ENCODE peak calls at places on chromosome 13, in four cellular contexts. D is IMR-90, X is mesendoderm, S is mesenchymal stem cell. E is an unnamed sample.

GRCh38 chr13:111183959-111184684 is 69.0 kb downstream of the ARHGEF7 start:
- DNase-seq in D (no peak), X (no peak), S (no peak), E (no peak)

GRCh38 chr13:50892162-50892944 is 17.2 kb upstream of the RNASEH2B start:
- DNase-seq in D (no peak), X (no peak), S (no peak), E (no peak)

GRCh38 chr13:47628666-47629065 is 372.4 kb downstream of the SUCLA2 start:
- DNase-seq in D (peak; percentile 21), X (no peak), S (no peak), E (no peak)

GRCh38 chr13:30908416-30908980 is 2.4 kb downstream of the MEDAG start:
- DNase-seq in D (peak; percentile 22), X (no peak), S (no peak), E (no peak)

GRCh38 chr13:107370036-107370785 is 802.3 kb upstream of the ARGLU1 start:
- DNase-seq in D (peak; percentile 90), X (no peak), S (peak; percentile 80), E (no peak)

GRCh38 chr13:112767506-112768471 is 78.0 kb downstream of the ATP11A start:
- DNase-seq in D (no peak), X (no peak), S (no peak), E (no peak)

GRCh38 chr13:23703241-23703640 is 133.0 kb downstream of the TNFRSF19 start:
- DNase-seq in D (no peak), X (no peak), S (no peak), E (no peak)

GRCh38 chr13:45472171-45472705 is 7.5 kb downstream of the COG3 start:
- DNase-seq in D (peak; percentile 20), X (no peak), S (no peak), E (no peak)

GRCh38 chr13:35157143-35157755 is 215.2 kb downstream of the NBEA start:
- DNase-seq in D (peak; percentile 50), X (peak; percentile 64), S (peak; percentile 66), E (no peak)

GRCh38 chr13:48159436-48160225 is 64.7 kb upstream of the MED4 start:
- DNase-seq in D (no peak), X (peak; percentile 57), S (peak; percentile 8), E (no peak)

GRCh38 chr13:31982540-31982939 is 49.0 kb upstream of the FRY start:
- DNase-seq in D (peak; percentile 95), X (no peak), S (peak; percentile 98), E (no peak)

GRCh38 chr13:27868639-27869435 is 51.0 kb upstream of the PDX1 start:
- DNase-seq in D (peak; percentile 5), X (peak; percentile 19), S (peak; percentile 11), E (no peak)

GRCh38 chr13:65260938-65261880 is 1968.9 kb downstream of the PCDH9 start:
- DNase-seq in D (no peak), X (no peak), S (peak; percentile 24), E (no peak)

GRCh38 chr13:102877285-102877684 is 31.5 kb downstream of the ERCC5 start:
- DNase-seq in D (peak; percentile 61), X (peak; percentile 5), S (peak; percentile 33), E (no peak)

GRCh38 chr13:51794959-51795358 is 9.0 kb downstream of the DHRS12 start:
- DNase-seq in D (no peak), X (no peak), S (no peak), E (no peak)

GRCh38 chr13:91142572-91142971 is 204.9 kb upstream of the MIR17HG start:
- DNase-seq in D (peak; percentile 1), X (no peak), S (peak; percentile 58), E (no peak)

GRCh38 chr13:49635599-49636433 is 7.5 kb downstream of the ARL11 start:
- DNase-seq in D (peak; percentile 43), X (peak; percentile 83), S (peak; percentile 47), E (peak; percentile 85)

GRCh38 chr13:111637365-111637764 is 316.9 kb downstream of the TEX29 start:
- DNase-seq in D (no peak), X (no peak), S (no peak), E (no peak)

GRCh38 chr13:62933809-62934208 is 1518.2 kb upstream of the PCDH20 start:
- DNase-seq in D (no peak), X (peak; percentile 2), S (no peak), E (no peak)

GRCh38 chr13:112170823-112171569 is 104.0 kb downstream of the SOX1 start:
- DNase-seq in D (no peak), X (no peak), S (no peak), E (no peak)

GRCh38 chr13:97978661-97979450 is 25.4 kb downstream of the IPO5 start:
- DNase-seq in D (peak; percentile 28), X (peak; percentile 80), S (peak; percentile 37), E (no peak)

GRCh38 chr13:84031120-84031519 is 148.8 kb upstream of the SLITRK1 start:
- DNase-seq in D (no peak), X (no peak), S (no peak), E (no peak)

GRCh38 chr13:113970810-113971470 is 2.9 kb downstream of the C13orf46 start:
- DNase-seq in D (peak; percentile 23), X (peak; percentile 65), S (no peak), E (no peak)

GRCh38 chr13:113973218-113974164 is at the start of gene C13orf46:
- DNase-seq in D (no peak), X (no peak), S (no peak), E (no peak)

GRCh38 chr13:113974304-113975281 is 717 bp upstream of the C13orf46 start:
- DNase-seq in D (no peak), X (no peak), S (no peak), E (no peak)

GRCh38 chr13:113971471-113972231 is 2.2 kb downstream of the C13orf46 start:
- DNase-seq in D (no peak), X (no peak), S (no peak), E (no peak)

GRCh38 chr13:113972451-113973217 is 1.2 kb downstream of the C13orf46 start:
- DNase-seq in D (peak; percentile 28), X (peak; percentile 23), S (no peak), E (no peak)
- H3K23ac ChIP-seq in D (no peak overlapping the region), X (no peak overlapping the region), S (no peak overlapping the region), E (no peak overlapping the region)

GRCh38 chr13:38518328-38518727 is 168.5 kb upstream of the FREM2 start:
- DNase-seq in D (no peak), X (no peak), S (no peak), E (no peak)
- H3K23ac ChIP-seq in D (no peak overlapping the region), X (no peak overlapping the region), S (no peak overlapping the region), E (no peak overlapping the region)

DNA sequence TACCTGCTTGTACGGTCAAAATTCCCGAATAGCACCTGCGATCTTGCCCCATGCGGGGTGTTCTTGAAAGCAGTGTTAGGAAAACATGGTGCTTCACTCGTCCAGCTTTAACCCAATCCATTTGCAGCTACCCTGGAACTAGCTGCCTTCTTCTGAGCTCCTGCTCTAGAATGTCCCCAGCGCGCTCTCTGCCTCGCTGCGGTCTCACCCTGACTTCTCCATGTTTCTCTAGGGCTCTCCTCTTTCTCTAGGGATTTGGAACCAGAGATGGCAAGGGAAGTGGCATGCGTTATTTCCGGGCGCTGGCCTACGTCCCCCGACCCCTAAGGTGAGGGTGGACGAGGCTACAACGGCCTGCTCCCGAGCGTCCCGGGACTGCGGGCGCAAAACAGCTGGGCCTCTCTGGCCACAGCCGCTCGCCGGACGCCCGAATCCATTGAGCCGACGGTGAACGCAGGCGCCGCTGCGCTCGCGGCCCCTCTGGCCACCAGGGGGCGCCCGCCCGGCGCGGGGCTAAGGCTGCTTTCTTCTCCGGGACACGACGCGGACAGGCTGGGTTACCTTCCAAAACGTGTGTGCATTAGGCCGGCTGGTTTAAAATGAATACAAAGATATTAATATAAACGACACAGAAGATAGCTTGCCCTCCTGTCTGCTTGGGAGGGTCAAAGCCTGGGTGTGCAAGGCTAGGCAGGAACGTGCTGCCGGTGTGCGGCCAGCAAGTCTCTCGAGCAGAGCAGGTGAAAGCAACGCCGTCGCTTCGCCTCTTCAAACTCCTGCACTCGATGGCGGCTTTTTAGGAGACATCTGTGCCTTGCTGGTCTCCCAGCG is 1.8 kb upstream of the SPRY2 start:
- DNase-seq in D (peak; percentile 66), X (peak; percentile 87), S (peak; percentile 79), E (peak; percentile 86)
- H3K23ac ChIP-seq in D (peak overlapping the region; percentile 85), X (no peak overlapping the region), S (peak overlapping the region; percentile 5), E (no peak overlapping the region)

GRCh38 chr13:33076451-33076992 is 60.3 kb downstream of the KL start:
- DNase-seq in D (no peak), X (no peak), S (no peak), E (no peak)
- H3K23ac ChIP-seq in D (no peak overlapping the region), X (no peak overlapping the region), S (no peak overlapping the region), E (no peak overlapping the region)

E was measured in H9.